ENCODE peak calls at places on chromosomes 5 and 9, in four cellular contexts. One of them, this sample, is unnamed.

GRCh38 chr9:2018162-2018643 is 3.1 kb downstream of the SMARCA2 start:
- DNase-seq in esophagus squamous epithelium: no peak
- DNase-seq in activated T-cell treated with anti-CD3 and anti-CD28 coated beads for 1 hour: no peak
- DNase-seq in colonic mucosa: no peak
- DNase-seq in this sample: peak

GRCh38 chr9:764105-764524 is 77.4 kb upstream of the DMRT1 start:
- DNase-seq in esophagus squamous epithelium: no peak
- DNase-seq in colonic mucosa: peak
- DNase-seq in activated T-cell treated with anti-CD3 and anti-CD28 coated beads for 1 hour: no peak
- DNase-seq in this sample: no peak

GRCh38 chr9:124047106-124047716 is 35.6 kb downstream of the LHX2 start:
- DNase-seq in activated T-cell treated with anti-CD3 and anti-CD28 coated beads for 1 hour: no peak
- DNase-seq in esophagus squamous epithelium: no peak
- DNase-seq in colonic mucosa: no peak
- DNase-seq in this sample: no peak

GRCh38 chr5:163369986-163370385 is 67.4 kb upstream of the CCNG1 start:
- DNase-seq in esophagus squamous epithelium: no peak
- DNase-seq in colonic mucosa: no peak
- DNase-seq in activated T-cell treated with anti-CD3 and anti-CD28 coated beads for 1 hour: no peak
- DNase-seq in this sample: no peak

GRCh38 chr9:78130853-78131252 is 99.2 kb upstream of the GNAQ start:
- DNase-seq in esophagus squamous epithelium: no peak
- DNase-seq in activated T-cell treated with anti-CD3 and anti-CD28 coated beads for 1 hour: no peak
- DNase-seq in colonic mucosa: no peak
- DNase-seq in this sample: no peak

GRCh38 chr5:115602585-115603125 is 376 bp upstream of the TICAM2 start:
- DNase-seq in activated T-cell treated with anti-CD3 and anti-CD28 coated beads for 1 hour: no peak
- DNase-seq in colonic mucosa: no peak
- DNase-seq in esophagus squamous epithelium: no peak
- DNase-seq in this sample: no peak

GRCh38 chr5:111848374-111848914 is 91.5 kb upstream of the NREP start:
- DNase-seq in esophagus squamous epithelium: no peak
- DNase-seq in colonic mucosa: no peak
- DNase-seq in activated T-cell treated with anti-CD3 and anti-CD28 coated beads for 1 hour: no peak
- DNase-seq in this sample: no peak

GRCh38 chr9:130522233-130522808 is 57.1 kb upstream of the FUBP3 start:
- DNase-seq in esophagus squamous epithelium: no peak
- DNase-seq in activated T-cell treated with anti-CD3 and anti-CD28 coated beads for 1 hour: no peak
- DNase-seq in colonic mucosa: no peak
- DNase-seq in this sample: peak

GRCh38 chr9:116075191-116075590 is 78.4 kb upstream of the PAPPA start:
- DNase-seq in activated T-cell treated with anti-CD3 and anti-CD28 coated beads for 1 hour: no peak
- DNase-seq in esophagus squamous epithelium: no peak
- DNase-seq in colonic mucosa: no peak
- DNase-seq in this sample: no peak

GRCh38 chr5:146516151-146516475 is at the start of gene GPR151:
- DNase-seq in colonic mucosa: no peak
- DNase-seq in esophagus squamous epithelium: no peak
- DNase-seq in activated T-cell treated with anti-CD3 and anti-CD28 coated beads for 1 hour: no peak
- DNase-seq in this sample: no peak

GRCh38 chr5:95379133-95379532 is 12.0 kb upstream of the FAM81B start:
- DNase-seq in colonic mucosa: no peak
- DNase-seq in esophagus squamous epithelium: no peak
- DNase-seq in activated T-cell treated with anti-CD3 and anti-CD28 coated beads for 1 hour: no peak
- DNase-seq in this sample: no peak

GRCh38 chr5:177313561-177314259 is 2.0 kb upstream of the MXD3 start:
- DNase-seq in colonic mucosa: no peak
- DNase-seq in activated T-cell treated with anti-CD3 and anti-CD28 coated beads for 1 hour: no peak
- DNase-seq in esophagus squamous epithelium: no peak
- DNase-seq in this sample: no peak